ENCODE peak calls at places on chromosomes 7 and 10, in seven cellular contexts. T is mammary epithelial cell; U is activated T-cell treated with anti-CD3 and anti-CD28 coated beads, Interleukin-2, amount 50 U/mL, for 72 hours; P is choroid plexus epithelial cell; N is glutamatergic neuron; K is activated CD4-positive, alpha-beta T cell treated with anti-CD3 and anti-CD28 coated beads for 48 hours; W is NCI-H446. S is an unnamed sample.

GRCh38 chr7:23931633-23932032 is 221.6 kb downstream of the STK31 start:
- DNase-seq in T (peak; percentile 21), U (no peak), P (no peak), N (no peak), K (no peak), W (no peak), S (no peak)

GRCh38 chr10:22372922-22373321 is 27.6 kb downstream of the SPAG6 start:
- DNase-seq in T (no peak), U (no peak), P (peak; percentile 12), N (no peak), K (no peak), W (no peak), S (no peak)

GRCh38 chr7:6278749-6279310 is 6.4 kb upstream of the CYTH3 start:
- DNase-seq in T (no peak), U (no peak), P (no peak), N (no peak), K (no peak), W (no peak), S (no peak)

GRCh38 chr10:88800152-88801125 is 2.1 kb upstream of the LIPM start:
- DNase-seq in T (peak; percentile 57), U (peak; percentile 32), P (peak; percentile 75), N (no peak), K (peak; percentile 54), W (no peak), S (peak; percentile 61)

GRCh38 chr10:99906470-99906869 is 103.3 kb downstream of the DNMBP start:
- DNase-seq in T (peak; percentile 96), U (no peak), P (peak; percentile 98), N (no peak), K (no peak), W (no peak), S (no peak)

GRCh38 chr7:154777023-154777422 is 225.9 kb downstream of the PAXIP1 start:
- DNase-seq in T (peak; percentile 1), U (no peak), P (no peak), N (no peak), K (no peak), W (no peak), S (no peak)

GRCh38 chr7:157502701-157503111 is 165.9 kb downstream of the DNAJB6 start:
- DNase-seq in T (no peak), U (peak; percentile 56), P (peak; percentile 56), N (no peak), K (peak; percentile 70), W (no peak), S (peak; percentile 80)

GRCh38 chr7:54946764-54947163 is 72.1 kb upstream of the EGFR start:
- DNase-seq in T (peak; percentile 91), U (no peak), P (no peak), N (no peak), K (no peak), W (no peak), S (no peak)

GRCh38 chr7:2117681-2118045 is 115.1 kb downstream of the MAD1L1 start:
- DNase-seq in T (no peak), U (no peak), P (no peak), N (no peak), K (no peak), W (no peak), S (no peak)

GRCh38 chr7:102841290-102841689 is 71.5 kb upstream of the LRRC17 start:
- DNase-seq in T (no peak), U (no peak), P (peak; percentile 79), N (no peak), K (no peak), W (peak; percentile 24), S (no peak)

GRCh38 chr7:157392256-157393037 is 55.6 kb downstream of the DNAJB6 start:
- DNase-seq in T (no peak), U (no peak), P (no peak), N (no peak), K (no peak), W (no peak), S (no peak)

GRCh38 chr10:90969947-90970673 is 49.2 kb upstream of the ANKRD1 start:
- DNase-seq in T (peak; percentile 48), U (no peak), P (peak; percentile 78), N (no peak), K (no peak), W (no peak), S (no peak)

GRCh38 chr7:11193131-11193867 is 219.6 kb downstream of the PHF14 start:
- DNase-seq in T (peak; percentile 9), U (no peak), P (peak; percentile 37), N (peak; percentile 37), K (no peak), W (no peak), S (no peak)

GRCh38 chr7:100865971-100866720 is 1.0 kb upstream of the TRIP6 start:
- DNase-seq in T (peak; percentile 69), U (peak; percentile 45), P (no peak), N (no peak), K (peak; percentile 56), W (peak; percentile 47), S (peak; percentile 54)

GRCh38 chr10:5800782-5801181 is 12.5 kb downstream of the GDI2 start:
- DNase-seq in T (peak; percentile 71), U (no peak), P (no peak), N (no peak), K (no peak), W (no peak), S (no peak)

GRCh38 chr7:136292365-136292764 is 315.2 kb upstream of the MTPN start:
- DNase-seq in T (no peak), U (no peak), P (no peak), N (no peak), K (no peak), W (no peak), S (no peak)

GRCh38 chr7:34104120-34104519 is 198.8 kb downstream of the BMPER start:
- DNase-seq in T (no peak), U (no peak), P (no peak), N (no peak), K (no peak), W (no peak), S (no peak)

GRCh38 chr10:112421731-112422130 is 25.0 kb downstream of the ZDHHC6 start:
- DNase-seq in T (no peak), U (no peak), P (peak; percentile 70), N (no peak), K (no peak), W (no peak), S (no peak)

GRCh38 chr7:64078699-64078994 is 33.4 kb downstream of the ZNF727 start:
- DNase-seq in T (no peak), U (no peak), P (no peak), N (no peak), K (no peak), W (no peak), S (no peak)

GRCh38 chr7:115680921-115681320 is 349.6 kb downstream of the TFEC start:
- DNase-seq in T (no peak), U (no peak), P (no peak), N (no peak), K (no peak), W (no peak), S (no peak)

S was measured in activated CD8-positive, alpha-beta T cell treated with anti-CD3 and anti-CD28 coated beads for 36 hours.